ENCODE peak calls at places on chromosomes 1 and 21, in ten cellular contexts. K is WERI-Rb-1; Z is CD8-positive, alpha-beta memory T cell; Q is hepatocyte; T is esophagus muscularis mucosa; J is tibial nerve; Y is GM23338; F is ovary; X is sigmoid colon; M is mesendoderm. I is an unnamed sample. For H3K27me3, the result is how much of the 10 kb centered on the place peaks cover.

GRCh38 chr1:154157520-154158306 is 2.8 kb upstream of the NUP210L start:
- DNase-seq in K (no peak), Z (peak), Q (peak), T (no peak), J (no peak), Y (no peak), F (no peak), X (no peak), M (peak), I (no peak)

GRCh38 chr1:220983877-220984635 is 104.8 kb downstream of the HLX start:
- DNase-seq in K (peak), Z (no peak), Q (no peak), T (no peak), J (no peak), Y (peak), F (no peak), X (no peak), M (peak), I (peak)

GRCh38 chr1:227315500-227316346 is 2.6 kb downstream of the CDC42BPA start:
- DNase-seq in K (no peak), Z (no peak), Q (peak), T (no peak), J (no peak), Y (peak), F (no peak), X (no peak), M (peak), I (peak)

GRCh38 chr1:119475866-119476439 is 31.1 kb upstream of the HSD3B1 start:
- DNase-seq in K (peak), Z (no peak), Q (peak), T (peak), J (peak), Y (peak), F (peak), X (no peak), M (peak), I (no peak)

GRCh38 chr1:61931587-61932279 is 189.5 kb downstream of the PATJ start:
- DNase-seq in K (no peak), Z (no peak), Q (no peak), T (no peak), J (no peak), Y (no peak), F (no peak), X (no peak), M (no peak), I (no peak)

GRCh38 chr1:113438505-113439271 is 48.4 kb downstream of the MAGI3 start:
- DNase-seq in K (no peak), Z (no peak), Q (no peak), T (no peak), J (no peak), Y (no peak), F (no peak), X (no peak), M (no peak), I (no peak)

GRCh38 chr1:159856576-159856975 is 5.9 kb downstream of the VSIG8 start:
- DNase-seq in K (no peak), Z (no peak), Q (no peak), T (no peak), J (no peak), Y (no peak), F (no peak), X (no peak), M (no peak), I (no peak)

GRCh38 chr1:175470591-175470990 is 272.8 kb downstream of the TNR start:
- DNase-seq in K (no peak), Z (no peak), Q (no peak), T (no peak), J (no peak), Y (no peak), F (no peak), X (no peak), M (no peak), I (no peak)

GRCh38 chr1:161379071-161379470 is 11.4 kb upstream of the CFAP126 start:
- DNase-seq in K (no peak), Z (no peak), Q (no peak), T (no peak), J (no peak), Y (peak), F (no peak), X (no peak), M (no peak), I (no peak)

GRCh38 chr1:201792534-201793305 is 36.2 kb upstream of the IPO9 start:
- DNase-seq in K (peak), Z (peak), Q (peak), T (peak), J (peak), Y (peak), F (peak), X (peak), M (peak), I (peak)

GRCh38 chr1:26021647-26022403 is at the start of gene EXTL1:
- DNase-seq in K (peak), Z (no peak), Q (no peak), T (no peak), J (no peak), Y (peak), F (peak), X (no peak), M (peak), I (no peak)

GRCh38 chr1:112673589-112674439 is 645 bp upstream of the MOV10 start:
- DNase-seq in K (peak), Z (no peak), Q (peak), T (no peak), J (no peak), Y (peak), F (no peak), X (no peak), M (peak), I (peak)

GRCh38 chr1:216422821-216423529 is at the start of gene USH2A:
- DNase-seq in K (peak), Z (no peak), Q (peak), T (no peak), J (no peak), Y (peak), F (no peak), X (no peak), M (peak), I (no peak)

GRCh38 chr1:53107570-53108322 is 34.7 kb downstream of the SLC1A7 start:
- DNase-seq in K (no peak), Z (no peak), Q (peak), T (no peak), J (no peak), Y (no peak), F (no peak), X (no peak), M (peak), I (no peak)

GRCh38 chr1:109257682-109258421 is 8.5 kb downstream of the CELSR2 start:
- DNase-seq in K (no peak), Z (no peak), Q (no peak), T (no peak), J (no peak), Y (no peak), F (no peak), X (no peak), M (no peak), I (no peak)

GRCh38 chr1:145949219-145949618 is 8.6 kb downstream of the LIX1L start:
- DNase-seq in K (no peak), Z (no peak), Q (no peak), T (no peak), J (no peak), Y (no peak), F (no peak), X (no peak), M (no peak), I (no peak)

GRCh38 chr1:45508295-45509151 is 8.4 kb downstream of the MMACHC start:
- DNase-seq in K (no peak), Z (no peak), Q (no peak), T (no peak), J (no peak), Y (peak), F (no peak), X (no peak), M (peak), I (no peak)

GRCh38 chr1:234845097-234845660 is 235.2 kb upstream of the IRF2BP2 start:
- DNase-seq in K (no peak), Z (peak), Q (no peak), T (no peak), J (no peak), Y (no peak), F (no peak), X (no peak), M (no peak), I (no peak)

GRCh38 chr1:217106231-217106630 is 383.0 kb upstream of the ESRRG start:
- DNase-seq in K (no peak), Z (no peak), Q (peak), T (peak), J (no peak), Y (no peak), F (no peak), X (no peak), M (no peak), I (no peak)

GRCh38 chr1:100671604-100672003 is 47.9 kb upstream of the VCAM1 start:
- DNase-seq in K (no peak), Z (no peak), Q (no peak), T (no peak), J (no peak), Y (no peak), F (no peak), X (no peak), M (no peak), I (no peak)

DNA sequence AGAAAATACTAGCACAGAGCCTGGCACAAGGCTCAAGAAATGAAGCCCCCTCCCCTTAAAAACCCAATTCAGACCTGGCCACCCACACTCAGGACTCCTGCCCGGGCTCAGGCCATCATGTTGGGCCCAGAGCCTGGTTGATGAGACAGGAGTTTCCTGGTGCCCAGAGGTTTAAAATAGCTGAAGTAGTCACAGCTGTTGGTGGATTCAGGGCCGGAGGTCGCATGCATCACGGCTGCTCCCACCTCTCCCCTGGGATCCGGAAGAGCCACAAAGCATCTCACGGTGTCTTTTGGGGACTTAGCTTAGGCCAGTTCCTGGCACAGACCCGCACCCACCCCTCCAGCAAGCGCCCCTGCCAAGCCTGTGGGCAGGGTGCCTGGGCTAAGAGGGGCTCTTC is 2.6 kb upstream of the PADI2 start:
- DNase-seq in K (no peak), Z (no peak), Q (no peak), T (no peak), J (no peak), Y (no peak), F (no peak), X (no peak), M (no peak), I (no peak)
- H3K27me3 ChIP-seq in K (under half), Z (under half), Q (under half), T (under half), J (under half), Y (under half), F (under half), X (under half), M (under half), I (under half)

GRCh38 chr1:158002630-158003408 is 9.4 kb downstream of the KIRREL1 start:
- DNase-seq in K (no peak), Z (no peak), Q (no peak), T (no peak), J (no peak), Y (peak), F (no peak), X (no peak), M (no peak), I (peak)
- H3K27ac ChIP-seq in K (peak), Z (no peak), Q (peak), T (peak), J (peak), Y (peak), F (no peak), X (peak), M (peak), I (peak)

DNA sequence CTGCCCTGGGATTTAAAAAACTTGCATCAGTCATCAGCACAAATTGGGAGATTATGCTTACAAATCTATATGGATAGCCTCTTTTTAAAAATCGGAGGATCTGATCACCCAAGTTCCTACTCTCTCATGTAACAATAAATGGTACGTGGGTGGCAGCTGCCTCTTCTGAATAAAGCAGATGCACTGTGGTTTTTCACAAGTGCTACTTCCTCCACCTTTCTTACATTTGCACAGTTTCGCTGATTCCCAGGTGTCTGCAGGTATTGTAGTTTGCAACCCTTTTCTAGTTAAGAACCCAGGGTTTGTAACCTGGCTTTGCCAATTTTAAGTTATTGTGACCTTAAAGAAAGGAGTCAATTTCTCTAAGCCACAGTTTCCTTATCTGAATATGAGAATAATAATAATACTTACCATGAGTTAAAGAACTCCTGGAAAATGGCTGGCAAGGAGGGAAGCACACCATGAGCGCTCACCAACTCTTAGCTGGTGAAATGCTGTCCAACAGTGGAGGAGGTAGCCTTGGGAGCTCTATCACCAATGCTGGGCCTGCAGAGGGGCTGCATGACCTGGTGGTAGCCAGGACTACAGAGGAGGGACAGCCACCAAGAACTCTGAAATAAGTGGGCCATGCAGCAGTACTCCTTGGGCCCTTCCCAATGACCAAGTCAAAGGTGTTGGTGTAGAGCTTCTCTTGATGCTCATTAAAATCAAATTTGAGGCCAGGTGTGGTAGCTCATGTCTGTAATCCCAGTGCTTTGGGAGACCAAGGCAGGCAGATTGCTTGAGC is 30.2 kb upstream of the KCNA2 start:
- DNase-seq in K (no peak), Z (no peak), Q (no peak), T (no peak), J (no peak), Y (no peak), F (no peak), X (no peak), M (no peak), I (no peak)
- H3K27me3 ChIP-seq in K (under half), Z (under half), Q (under half), T (under half), J (under half), Y (under half), F (under half), X (under half), M (under half), I (under half)

DNA sequence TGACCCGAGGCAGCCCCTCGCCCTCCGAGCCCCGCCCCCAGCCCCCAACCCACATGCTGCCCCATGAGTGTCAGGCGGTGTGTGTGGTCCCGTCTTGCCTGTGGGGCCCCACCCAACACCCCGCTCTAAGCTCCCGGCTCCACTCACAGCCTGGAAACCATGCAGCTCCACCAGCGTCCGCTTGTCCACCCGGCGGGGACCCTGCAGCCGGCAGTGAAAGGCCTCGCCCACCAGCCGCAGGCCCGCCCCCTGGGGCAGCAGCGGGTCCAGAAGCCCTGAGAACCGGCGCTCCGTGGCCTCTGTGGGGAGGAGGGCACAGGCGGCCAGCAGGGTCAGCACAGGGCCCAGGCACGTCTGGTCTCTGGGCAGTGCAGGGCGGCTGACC is 2.7 kb downstream of the C1QTNF12 start:
- DNase-seq in K (no peak), Z (no peak), Q (no peak), T (no peak), J (no peak), Y (no peak), F (no peak), X (no peak), M (no peak), I (no peak)
- H3K27ac ChIP-seq in K (no peak), Z (no peak), Q (no peak), T (no peak), J (no peak), Y (no peak), F (no peak), X (no peak), M (no peak), I (no peak)

GRCh38 chr1:152783095-152783494 is 3.0 kb upstream of the LCE1E start:
- DNase-seq in K (no peak), Z (no peak), Q (no peak), T (no peak), J (no peak), Y (no peak), F (no peak), X (no peak), M (no peak), I (no peak)

DNA sequence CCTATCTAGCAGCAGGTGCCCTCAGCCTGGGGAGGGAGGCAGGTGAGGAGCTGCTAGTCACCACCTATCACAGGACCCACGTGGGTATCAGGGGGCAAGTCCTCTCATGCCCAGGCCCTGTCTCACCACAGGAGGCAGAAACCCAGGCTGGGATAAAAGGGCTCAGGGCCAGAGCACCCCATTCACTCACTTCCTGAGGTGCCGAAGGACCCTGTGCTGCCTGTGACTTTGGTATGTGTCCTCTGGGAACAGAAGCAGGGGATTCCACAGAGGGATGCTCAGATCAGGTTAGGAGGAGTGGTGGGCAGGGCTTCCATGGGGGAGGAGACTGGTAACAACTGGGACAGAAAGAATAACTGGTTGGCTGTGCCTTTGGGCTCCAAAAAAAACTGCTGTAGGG is at the start of gene LCE1E:
- DNase-seq in K (no peak), Z (no peak), Q (no peak), T (no peak), J (no peak), Y (peak), F (no peak), X (no peak), M (no peak), I (no peak)
- H3K27me3 ChIP-seq in K (half or more), Z (under half), Q (under half), T (under half), J (under half), Y (under half), F (under half), X (under half), M (under half), I (under half)

DNA sequence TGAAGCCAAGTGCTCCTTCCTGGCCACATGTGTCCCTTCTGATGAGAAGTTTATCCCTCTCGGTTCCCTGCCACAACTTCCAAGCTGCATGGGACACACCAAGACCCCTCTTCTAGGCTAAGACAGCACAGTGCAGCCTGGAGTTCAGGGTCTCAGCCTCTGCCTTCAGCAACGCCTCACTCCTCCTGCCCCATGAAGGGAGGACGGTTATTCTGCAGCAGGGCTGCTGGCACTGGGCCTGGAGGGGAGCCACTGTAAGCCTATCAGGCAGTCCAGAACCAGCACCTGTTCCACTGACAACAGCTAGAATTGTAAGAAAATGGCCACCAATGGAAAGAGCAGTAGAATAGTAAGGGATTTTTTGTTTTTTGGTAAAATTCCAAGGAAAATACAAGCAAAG is 72.3 kb downstream of the GALNT2 start:
- DNase-seq in K (no peak), Z (no peak), Q (no peak), T (no peak), J (no peak), Y (no peak), F (no peak), X (no peak), M (no peak), I (no peak)
- H3K27ac ChIP-seq in K (no peak), Z (no peak), Q (no peak), T (no peak), J (peak), Y (no peak), F (no peak), X (no peak), M (no peak), I (no peak)

GRCh38 chr1:2501041-2501819 is 25.1 kb downstream of the PLCH2 start:
- DNase-seq in K (no peak), Z (no peak), Q (no peak), T (no peak), J (no peak), Y (no peak), F (no peak), X (no peak), M (no peak), I (no peak)

GRCh38 chr1:2502210-2502609 is 24.2 kb downstream of the PANK4 start:
- DNase-seq in K (no peak), Z (no peak), Q (no peak), T (no peak), J (no peak), Y (no peak), F (no peak), X (no peak), M (no peak), I (no peak)

GRCh38 chr1:2502661-2503553 is 23.5 kb downstream of the PANK4 start:
- DNase-seq in K (no peak), Z (no peak), Q (no peak), T (no peak), J (no peak), Y (no peak), F (no peak), X (no peak), M (no peak), I (no peak)

GRCh38 chr1:2499986-2500596 is 24.0 kb downstream of the PLCH2 start:
- DNase-seq in K (no peak), Z (no peak), Q (no peak), T (no peak), J (no peak), Y (no peak), F (no peak), X (no peak), M (no peak), I (no peak)

GRCh38 chr1:2501820-2502119 is 24.6 kb downstream of the PANK4 start:
- DNase-seq in K (no peak), Z (no peak), Q (no peak), T (no peak), J (no peak), Y (no peak), F (no peak), X (no peak), M (no peak), I (no peak)
- H3K27me3 ChIP-seq in K (under half), Z (under half), Q (under half), T (under half), J (half or more), Y (under half), F (under half), X (under half), M (under half), I (under half)

GRCh38 chr1:40823345-40823744 is 38.8 kb downstream of the CITED4 start:
- DNase-seq in K (no peak), Z (no peak), Q (no peak), T (no peak), J (no peak), Y (no peak), F (no peak), X (no peak), M (no peak), I (no peak)
- H3K27ac ChIP-seq in K (no peak), Z (no peak), Q (no peak), T (peak), J (no peak), Y (no peak), F (no peak), X (no peak), M (no peak), I (no peak)

GRCh38 chr21:44723177-44724131 is 12.1 kb upstream of the TSPEAR start:
- DNase-seq in K (no peak), Z (peak), Q (no peak), T (no peak), J (no peak), Y (peak), F (no peak), X (no peak), M (peak), I (no peak)

GRCh38 chr21:44724166-44724565 is 12.8 kb upstream of the TSPEAR start:
- DNase-seq in K (no peak), Z (peak), Q (no peak), T (no peak), J (no peak), Y (no peak), F (no peak), X (no peak), M (no peak), I (no peak)

GRCh38 chr21:44722701-44723100 is 11.3 kb upstream of the TSPEAR start:
- DNase-seq in K (no peak), Z (no peak), Q (no peak), T (no peak), J (no peak), Y (no peak), F (no peak), X (no peak), M (no peak), I (no peak)

GRCh38 chr21:44726803-44727202 is 15.4 kb upstream of the TSPEAR start:
- DNase-seq in K (no peak), Z (no peak), Q (no peak), T (no peak), J (no peak), Y (no peak), F (no peak), X (peak), M (no peak), I (no peak)

GRCh38 chr21:44724926-44725325 is 13.6 kb upstream of the TSPEAR start:
- DNase-seq in K (no peak), Z (no peak), Q (no peak), T (no peak), J (no peak), Y (no peak), F (no peak), X (no peak), M (no peak), I (no peak)
- H3K27me3 ChIP-seq in K (under half), Z (under half), Q (under half), T (under half), J (under half), Y (under half), F (under half), X (under half), M (under half), I (under half)

GRCh38 chr1:229004227-229004833 is 266.6 kb upstream of the RAB4A start:
- DNase-seq in K (no peak), Z (no peak), Q (no peak), T (no peak), J (no peak), Y (no peak), F (no peak), X (no peak), M (no peak), I (peak)
- H3K27ac ChIP-seq in K (no peak), Z (no peak), Q (peak), T (peak), J (peak), Y (no peak), F (no peak), X (peak), M (no peak), I (peak)